ENCODE peak calls at places on chromosomes 11 and 22, in ten cellular contexts. W, J, A, Y, D, G, E, B, U and V are unnamed samples.

GRCh38 chr11:102469196-102469821 is 16.7 kb upstream of the TMEM123 start:
- DNase-seq in W (no peak), J (no peak), A (no peak), Y (no peak), D (peak; percentile 27), G (no peak), E (peak; percentile 64), B (no peak), U (no peak), V (peak; percentile 85)

GRCh38 chr11:70435361-70435760 is 37.0 kb downstream of the CTTN start:
- DNase-seq in W (no peak), J (no peak), A (no peak), Y (no peak), D (no peak), G (no peak), E (no peak), B (no peak), U (no peak), V (no peak)

GRCh38 chr11:77202941-77203900 is 75.2 kb downstream of the MYO7A start:
- DNase-seq in W (no peak), J (no peak), A (no peak), Y (no peak), D (no peak), G (no peak), E (peak; percentile 11), B (peak; percentile 23), U (peak; percentile 34), V (no peak)

GRCh38 chr11:69702239-69702668 is 1.6 kb downstream of the FGF19 start:
- DNase-seq in W (no peak), J (no peak), A (no peak), Y (no peak), D (no peak), G (no peak), E (no peak), B (no peak), U (no peak), V (no peak)

GRCh38 chr11:63829823-63830489 is 9.0 kb upstream of the MARK2 start:
- DNase-seq in W (no peak), J (no peak), A (no peak), Y (no peak), D (peak; percentile 60), G (no peak), E (no peak), B (no peak), U (no peak), V (peak; percentile 44)

GRCh38 chr11:111540114-111540920 is at the start of gene LAYN:
- DNase-seq in W (no peak), J (peak; percentile 33), A (no peak), Y (no peak), D (peak; percentile 55), G (no peak), E (peak; percentile 67), B (peak; percentile 28), U (peak; percentile 49), V (no peak)

GRCh38 chr11:66069715-66070603 is at the start of gene PACS1:
- DNase-seq in W (peak; percentile 56), J (no peak), A (peak; percentile 70), Y (peak; percentile 81), D (peak; percentile 80), G (peak; percentile 70), E (peak; percentile 79), B (peak; percentile 76), U (peak; percentile 88), V (peak; percentile 69)

GRCh38 chr11:43934359-43935130 is 7.9 kb upstream of the C11orf96 start:
- DNase-seq in W (no peak), J (no peak), A (no peak), Y (no peak), D (no peak), G (no peak), E (no peak), B (no peak), U (no peak), V (no peak)

GRCh38 chr11:35933572-35933925 is 10.3 kb upstream of the LDLRAD3 start:
- DNase-seq in W (no peak), J (no peak), A (no peak), Y (no peak), D (no peak), G (no peak), E (no peak), B (no peak), U (no peak), V (no peak)

GRCh38 chr22:17910561-17911311 is 113.6 kb downstream of the MICAL3 start:
- DNase-seq in W (peak; percentile 68), J (no peak), A (peak; percentile 85), Y (no peak), D (peak; percentile 89), G (no peak), E (peak; percentile 71), B (no peak), U (no peak), V (peak; percentile 94)

GRCh38 chr22:36192601-36193000 is 9.0 kb downstream of the APOL4 start:
- DNase-seq in W (no peak), J (no peak), A (no peak), Y (no peak), D (no peak), G (no peak), E (no peak), B (no peak), U (no peak), V (peak; percentile 19)

GRCh38 chr11:64339754-64340408 is at the start of gene CCDC88B:
- DNase-seq in W (no peak), J (no peak), A (no peak), Y (peak; percentile 96), D (no peak), G (peak; percentile 83), E (no peak), B (peak; percentile 66), U (peak; percentile 95), V (no peak)

GRCh38 chr11:128841461-128842072 is 25.5 kb downstream of the KCNJ1 start:
- DNase-seq in W (no peak), J (no peak), A (no peak), Y (no peak), D (no peak), G (no peak), E (no peak), B (no peak), U (no peak), V (no peak)

GRCh38 chr22:19122752-19123492 is 710 bp upstream of the DGCR2 start:
- DNase-seq in W (no peak), J (no peak), A (no peak), Y (no peak), D (peak; percentile 61), G (no peak), E (no peak), B (peak; percentile 49), U (peak; percentile 41), V (no peak)

GRCh38 chr11:48078661-48079060 is 98.3 kb downstream of the PTPRJ start:
- DNase-seq in W (no peak), J (no peak), A (no peak), Y (no peak), D (no peak), G (no peak), E (no peak), B (no peak), U (no peak), V (no peak)

GRCh38 chr11:67517784-67518552 is 5.3 kb downstream of the CABP2 start:
- DNase-seq in W (no peak), J (no peak), A (no peak), Y (no peak), D (no peak), G (no peak), E (no peak), B (no peak), U (no peak), V (no peak)

GRCh38 chr11:99614353-99614752 is 593.6 kb downstream of the CNTN5 start:
- DNase-seq in W (no peak), J (peak; percentile 11), A (no peak), Y (no peak), D (peak; percentile 15), G (no peak), E (no peak), B (no peak), U (no peak), V (no peak)

DNA sequence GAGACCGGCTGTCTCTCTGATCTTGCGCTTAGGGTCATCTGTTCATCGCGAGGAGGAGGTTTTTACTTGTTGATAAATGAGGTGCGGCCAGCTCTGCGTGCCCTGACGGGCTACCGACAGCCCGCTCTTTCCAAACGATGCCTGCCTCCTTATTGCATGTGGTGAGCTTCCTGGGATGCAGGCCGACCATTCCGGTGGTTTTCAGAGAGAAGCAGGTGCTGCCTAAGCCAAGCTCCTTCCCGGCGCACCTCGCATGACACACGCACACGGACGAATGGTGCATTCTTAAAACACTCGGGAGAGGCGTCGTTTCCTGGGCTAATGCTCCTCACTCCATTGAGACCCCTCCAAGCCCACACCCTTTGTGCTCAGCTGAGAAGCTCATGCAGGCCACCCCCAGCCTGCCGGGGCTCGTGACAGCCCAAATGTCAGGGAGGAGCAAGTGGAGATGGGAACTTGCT is 456.8 kb downstream of the BRD1 start:
- DNase-seq in W (no peak), J (no peak), A (peak; percentile 32), Y (no peak), D (no peak), G (no peak), E (no peak), B (peak; percentile 17), U (no peak), V (no peak)
- H3K9me3 ChIP-seq in W (peaks cover 79% of the 10 kb centered on the region), J (no peaks in the 10 kb centered on the region), A (no peaks in the 10 kb centered on the region), Y (no peaks in the 10 kb centered on the region), D (no peaks in the 10 kb centered on the region), G (no peaks in the 10 kb centered on the region), E (no peaks in the 10 kb centered on the region), B (no peaks in the 10 kb centered on the region), U (no peaks in the 10 kb centered on the region), V (peaks cover 11% of the 10 kb centered on the region)

GRCh38 chr22:47647720-47648119 is 885.3 kb downstream of the TBC1D22A start:
- DNase-seq in W (no peak), J (no peak), A (no peak), Y (no peak), D (no peak), G (no peak), E (no peak), B (no peak), U (no peak), V (no peak)
- H3K9me3 ChIP-seq in W (peaks cover 25% of the 10 kb centered on the region), J (peaks cover 5% of the 10 kb centered on the region), A (no peaks in the 10 kb centered on the region), Y (no peaks in the 10 kb centered on the region), D (no peaks in the 10 kb centered on the region), G (no peaks in the 10 kb centered on the region), E (no peaks in the 10 kb centered on the region), B (peaks cover 8% of the 10 kb centered on the region), U (no peaks in the 10 kb centered on the region), V (peaks cover 2% of the 10 kb centered on the region)

DNA sequence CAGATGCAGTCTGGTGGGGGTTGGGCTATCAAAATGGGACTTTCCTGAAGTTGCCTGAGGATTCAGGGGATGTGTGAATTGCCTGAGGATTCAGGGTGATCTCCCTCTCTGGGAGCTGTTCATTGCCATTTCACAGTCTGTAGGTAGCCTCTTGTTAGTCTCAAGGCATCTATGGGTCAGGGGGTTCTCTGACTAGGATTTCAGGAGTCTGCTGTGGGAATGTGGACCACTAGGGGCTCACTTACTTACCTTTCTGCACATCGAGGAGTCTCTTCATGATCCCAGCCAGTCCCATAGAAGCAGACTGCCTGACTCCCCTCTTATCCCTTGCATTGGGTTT is 54.0 kb downstream of the KCNQ1OT1 start:
- DNase-seq in W (no peak), J (no peak), A (no peak), Y (no peak), D (no peak), G (no peak), E (no peak), B (no peak), U (no peak), V (no peak)
- H3K9me3 ChIP-seq in W (peaks cover 25% of the 10 kb centered on the region), J (peaks cover 21% of the 10 kb centered on the region), A (peaks cover 84% of the 10 kb centered on the region), Y (peaks cover 44% of the 10 kb centered on the region), D (no peaks in the 10 kb centered on the region), G (peaks cover 75% of the 10 kb centered on the region), E (peaks cover 79% of the 10 kb centered on the region), B (peaks cover 97% of the 10 kb centered on the region), U (peaks cover 22% of the 10 kb centered on the region), V (peaks cover 8% of the 10 kb centered on the region)

GRCh38 chr11:91756829-91757480 is 467.7 kb upstream of the FAT3 start:
- DNase-seq in W (no peak), J (no peak), A (no peak), Y (no peak), D (no peak), G (no peak), E (no peak), B (no peak), U (no peak), V (no peak)
- H3K9me3 ChIP-seq in W (no peaks in the 10 kb centered on the region), J (no peaks in the 10 kb centered on the region), A (no peaks in the 10 kb centered on the region), Y (no peaks in the 10 kb centered on the region), D (no peaks in the 10 kb centered on the region), G (no peaks in the 10 kb centered on the region), E (no peaks in the 10 kb centered on the region), B (no peaks in the 10 kb centered on the region), U (no peaks in the 10 kb centered on the region), V (peaks cover 1% of the 10 kb centered on the region)